ENCODE peak calls at places on chromosomes 5 and 9, in five cellular contexts. B, L, N, G and D are unnamed samples.

GRCh38 chr5:167555771-167556170 is 735.7 kb upstream of the WWC1 start:
- DNase-seq in N (no peak), L (no peak), G (no peak), B (no peak), D (no peak)

GRCh38 chr9:114467226-114467750 is 38.0 kb downstream of the WHRN start:
- DNase-seq in N (no peak), L (no peak), G (no peak), B (no peak), D (no peak)

GRCh38 chr9:69527454-69527853 is 144.7 kb downstream of the APBA1 start:
- DNase-seq in B (peak; percentile 22), L (no peak), G (no peak), N (no peak), D (no peak)

GRCh38 chr5:109585012-109585599 is 104.6 kb upstream of the MAN2A1 start:
- DNase-seq in N (peak; percentile 20), L (no peak), B (no peak), G (no peak), D (no peak)

GRCh38 chr9:84297162-84297821 is 43.3 kb downstream of the SLC28A3 start:
- DNase-seq in N (no peak), L (no peak), G (no peak), B (no peak), D (no peak)

GRCh38 chr5:139212484-139212883 is 14.3 kb upstream of the SIL1 start:
- DNase-seq in G (no peak), B (no peak), L (no peak), N (no peak), D (no peak)

GRCh38 chr9:101323129-101323528 is 61.7 kb downstream of the BAAT start:
- DNase-seq in L (no peak), B (no peak), N (no peak), G (no peak), D (no peak)

GRCh38 chr5:72346396-72346795 is 26.2 kb downstream of the PTCD2 start:
- DNase-seq in G (no peak), L (no peak), N (no peak), B (peak; percentile 58), D (no peak)

GRCh38 chr9:115689331-115689730 is 464.3 kb upstream of the PAPPA start:
- DNase-seq in N (no peak), L (no peak), G (no peak), B (no peak), D (no peak)

GRCh38 chr5:17189381-17190036 is 27.9 kb upstream of the BASP1 start:
- DNase-seq in B (peak; percentile 65), G (peak; percentile 24), N (peak; percentile 91), L (peak; percentile 83), D (peak; percentile 82)

GRCh38 chr9:109843651-109844050 is 63.7 kb downstream of the PALM2AKAP2 start:
- DNase-seq in L (no peak), N (no peak), B (no peak), G (no peak), D (no peak)

GRCh38 chr9:95023217-95024003 is 294.1 kb downstream of the FANCC start:
- DNase-seq in L (peak; percentile 80), G (no peak), N (peak; percentile 82), B (peak; percentile 95), D (no peak)

GRCh38 chr5:181223041-181223728 is at the start of gene TRIM41:
- DNase-seq in N (peak; percentile 98), B (peak; percentile 96), L (peak; percentile 99), G (peak; percentile 94), D (peak; percentile 99)

GRCh38 chr5:88785396-88786216 is 97.4 kb downstream of the MEF2C start:
- DNase-seq in G (peak; percentile 43), B (no peak), N (peak; percentile 96), L (peak; percentile 64), D (no peak)

GRCh38 chr5:36689225-36689624 is 82.8 kb downstream of the SLC1A3 start:
- DNase-seq in B (no peak), N (no peak), G (no peak), L (no peak), D (peak; percentile 82)

GRCh38 chr5:168007286-168007685 is 284.2 kb upstream of the WWC1 start:
- DNase-seq in N (no peak), L (no peak), G (no peak), B (no peak), D (no peak)

DNA sequence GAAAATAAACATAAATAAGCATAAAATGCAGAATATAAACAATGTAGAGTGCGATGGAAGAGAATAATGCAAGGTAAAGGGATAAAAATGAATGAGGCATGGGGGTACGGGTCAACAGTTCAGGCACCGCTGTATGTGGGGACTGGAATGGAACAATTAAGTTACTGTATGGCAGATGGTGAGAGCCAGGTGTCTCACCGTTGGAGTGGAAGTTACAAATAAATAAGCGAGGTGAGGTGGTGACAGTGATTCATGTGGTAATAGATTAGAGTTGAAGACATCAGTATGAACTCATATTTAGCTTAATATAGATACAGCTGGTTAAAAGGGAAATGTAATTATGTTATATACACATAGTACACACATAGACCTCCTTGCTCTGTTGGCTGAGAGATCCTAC is 2.2 kb upstream of the OMD start:
- DNase-seq in L (no peak), N (no peak), B (no peak), G (no peak), D (no peak)
- TF ChIP-seq MYC in L (no peak), N (no peak), B (no peak), G (no peak), D (no peak)

DNA sequence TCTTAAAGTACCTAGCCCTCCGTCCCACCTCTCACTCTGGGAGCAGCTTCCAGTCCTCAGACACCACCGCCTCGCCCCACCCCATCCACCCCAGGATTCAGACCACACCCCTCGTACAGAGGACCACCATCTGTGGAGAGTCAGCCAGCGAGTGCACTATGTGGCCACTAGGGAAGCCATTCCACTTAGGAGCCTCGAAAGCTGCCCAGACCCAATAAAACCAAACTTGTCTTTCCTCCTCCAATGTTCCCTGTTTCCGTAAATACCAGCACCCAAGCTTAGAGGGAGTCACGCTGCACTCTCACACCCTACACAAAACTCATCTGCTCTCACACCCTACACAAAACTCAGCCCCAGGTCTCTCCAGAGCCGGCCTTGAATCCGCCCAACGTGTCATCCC is 1.9 kb downstream of the GCNT4 start:
- DNase-seq in L (peak; percentile 58), G (no peak), B (peak; percentile 30), N (peak; percentile 3), D (peak; percentile 16)
- TF ChIP-seq CTCF in L (no peak), G (peak; percentile 23), B (no peak), N (peak; percentile 40), D (peak; percentile 19)

DNA sequence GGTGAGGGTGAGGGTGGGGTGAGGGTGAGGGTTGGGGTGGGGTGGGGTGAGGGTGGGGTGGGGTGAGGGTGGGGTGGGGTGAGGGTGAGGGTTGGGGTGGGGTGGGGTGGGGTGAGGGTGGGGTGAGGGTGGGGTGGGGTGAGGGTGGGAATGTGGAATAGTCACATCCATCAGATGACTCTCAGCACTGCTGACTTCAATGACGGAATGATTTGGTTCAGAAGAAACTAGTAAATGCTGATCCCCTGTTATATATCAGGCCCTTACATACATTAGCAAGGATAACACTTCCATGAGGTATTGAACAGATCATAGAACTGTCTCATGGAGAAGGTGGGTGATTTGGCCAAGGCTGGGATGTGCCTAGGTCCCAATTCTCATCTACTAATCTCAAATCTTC is 24.5 kb upstream of the C5orf47 start:
- DNase-seq in N (no peak), G (no peak), L (no peak), B (no peak), D (no peak)
- H3K4me3 ChIP-seq in N (no peak overlapping the region), G (no peak overlapping the region), L (peak overlapping the region; percentile 23), B (no peak overlapping the region), D (no peak overlapping the region)

GRCh38 chr5:157107508-157107907 is 1.3 kb downstream of the HAVCR2 start:
- DNase-seq in L (no peak), G (no peak), B (no peak), N (no peak), D (peak; percentile 46)
- TF ChIP-seq MYC in L (no peak), G (no peak), B (no peak), N (no peak), D (no peak)